ENCODE peak calls at places on chromosomes 5 and 9, in five cellular contexts. W is upper lobe of left lung; P is CD4-positive, alpha-beta memory T cell; J is effector memory CD4-positive, alpha-beta T cell; V is tibial artery. L is an unnamed sample.
A peak's percentile ranks its signal among the peaks of the same experiment; 100 is the strongest.

GRCh38 chr9:78298046-78298511 is 1.2 kb downstream of the PSAT1 start:
- DNase-seq in W (no peak), P (no peak), J (no peak), V (no peak), L (peak; percentile 47)

GRCh38 chr5:42767491-42768105 is 11.0 kb downstream of the CCDC152 start:
- DNase-seq in W (no peak), P (peak; percentile 29), J (no peak), V (no peak), L (no peak)

GRCh38 chr5:92394935-92395334 is 1011.8 kb upstream of the ARRDC3 start:
- DNase-seq in W (no peak), P (no peak), J (no peak), V (no peak), L (no peak)

GRCh38 chr5:54412913-54413312 is 42.6 kb upstream of the HSPB3 start:
- DNase-seq in W (no peak), P (no peak), J (no peak), V (no peak), L (no peak)

GRCh38 chr9:90801507-90802289 is at the start of gene SYK:
- DNase-seq in W (peak; percentile 94), P (no peak), J (no peak), V (peak; percentile 46), L (no peak)

GRCh38 chr5:5315068-5315835 is 107.2 kb upstream of the ICE1 start:
- DNase-seq in W (no peak), P (no peak), J (no peak), V (no peak), L (no peak)

GRCh38 chr5:109865636-109866035 is 175.9 kb downstream of the MAN2A1 start:
- DNase-seq in W (no peak), P (no peak), J (no peak), V (no peak), L (no peak)

GRCh38 chr9:18935521-18935920 is 97.5 kb downstream of the SAXO1 start:
- DNase-seq in W (no peak), P (no peak), J (no peak), V (no peak), L (no peak)

GRCh38 chr9:97703437-97704326 is 6.5 kb upstream of the XPA start:
- DNase-seq in W (no peak), P (no peak), J (peak; percentile 12), V (no peak), L (no peak)

GRCh38 chr5:134736173-134736812 is 2.1 kb upstream of the CAMLG start:
- DNase-seq in W (no peak), P (no peak), J (no peak), V (no peak), L (no peak)

GRCh38 chr5:82387819-82388166 is 109.6 kb upstream of the RPS23 start:
- DNase-seq in W (no peak), P (no peak), J (no peak), V (no peak), L (no peak)

GRCh38 chr5:1477341-1477740 is 32.1 kb upstream of the SLC6A3 start:
- DNase-seq in W (no peak), P (no peak), J (no peak), V (peak; percentile 77), L (no peak)

GRCh38 chr5:121668635-121669034 is 183.0 kb upstream of the FTMT start:
- DNase-seq in W (no peak), P (no peak), J (no peak), V (no peak), L (no peak)

GRCh38 chr5:140806834-140807775 is at the start of gene PCDHA4:
- DNase-seq in W (peak; percentile 61), P (no peak), J (no peak), V (no peak), L (peak; percentile 57)

GRCh38 chr5:61277781-61278180 is 54.3 kb upstream of the ZSWIM6 start:
- DNase-seq in W (no peak), P (no peak), J (no peak), V (no peak), L (no peak)

GRCh38 chr5:94228791-94229190 is 389.6 kb downstream of the KIAA0825 start:
- DNase-seq in W (no peak), P (no peak), J (no peak), V (no peak), L (no peak)

GRCh38 chr9:22116751-22117150 is 107.6 kb upstream of the CDKN2B start:
- DNase-seq in W (no peak), P (no peak), J (no peak), V (no peak), L (no peak)

GRCh38 chr5:119996128-119996527 is 366.8 kb downstream of the FAM170A start:
- DNase-seq in W (no peak), P (no peak), J (no peak), V (no peak), L (no peak)

GRCh38 chr9:14029811-14030210 is 284.1 kb downstream of the NFIB start:
- DNase-seq in W (no peak), P (no peak), J (no peak), V (no peak), L (no peak)

GRCh38 chr9:14030350-14030823 is 283.6 kb downstream of the NFIB start:
- DNase-seq in W (no peak), P (no peak), J (no peak), V (no peak), L (no peak)

GRCh38 chr9:14033067-14033466 is 280.9 kb downstream of the NFIB start:
- DNase-seq in W (no peak), P (no peak), J (no peak), V (no peak), L (no peak)

GRCh38 chr9:14031015-14031414 is 282.9 kb downstream of the NFIB start:
- DNase-seq in W (no peak), P (no peak), J (no peak), V (peak; percentile 34), L (no peak)

GRCh38 chr9:14031761-14032279 is 282.1 kb downstream of the NFIB start:
- DNase-seq in W (no peak), P (no peak), J (no peak), V (no peak), L (no peak)
- H3K27ac ChIP-seq in W (no peak overlapping the region), P (no peak overlapping the region), J (no peak overlapping the region), V (peak overlapping the region; percentile 80), L (no peak overlapping the region)

GRCh38 chr5:7317751-7318150 is 78.2 kb upstream of the ADCY2 start:
- DNase-seq in W (no peak), P (no peak), J (no peak), V (no peak), L (no peak)
- H3K4me3 ChIP-seq in W (no peak overlapping the region), P (no peak overlapping the region), J (no peak overlapping the region), V (no peak overlapping the region), L (no peak overlapping the region)

GRCh38 chr9:93187047-93187446 is 3.1 kb downstream of the WNK2 start:
- DNase-seq in W (no peak), P (no peak), J (no peak), V (no peak), L (no peak)
- H3K27me3 ChIP-seq in W (peaks cover 27% of the 10 kb centered on the region), P (peaks cover 13% of the 10 kb centered on the region), J (peaks cover 9% of the 10 kb centered on the region), V (peaks cover 23% of the 10 kb centered on the region), L (no peaks in the 10 kb centered on the region)

GRCh38 chr9:4801156-4801555 is 8.4 kb downstream of the RCL1 start:
- DNase-seq in W (no peak), P (no peak), J (no peak), V (no peak), L (no peak)

GRCh38 chr9:4798281-4798680 is 5.5 kb downstream of the RCL1 start:
- DNase-seq in W (no peak), P (no peak), J (no peak), V (no peak), L (no peak)

GRCh38 chr9:4796530-4796929 is 3.8 kb downstream of the RCL1 start:
- DNase-seq in W (no peak), P (no peak), J (no peak), V (no peak), L (no peak)

GRCh38 chr9:4796988-4797956 is 4.5 kb downstream of the RCL1 start:
- DNase-seq in W (no peak), P (no peak), J (no peak), V (no peak), L (no peak)

DNA sequence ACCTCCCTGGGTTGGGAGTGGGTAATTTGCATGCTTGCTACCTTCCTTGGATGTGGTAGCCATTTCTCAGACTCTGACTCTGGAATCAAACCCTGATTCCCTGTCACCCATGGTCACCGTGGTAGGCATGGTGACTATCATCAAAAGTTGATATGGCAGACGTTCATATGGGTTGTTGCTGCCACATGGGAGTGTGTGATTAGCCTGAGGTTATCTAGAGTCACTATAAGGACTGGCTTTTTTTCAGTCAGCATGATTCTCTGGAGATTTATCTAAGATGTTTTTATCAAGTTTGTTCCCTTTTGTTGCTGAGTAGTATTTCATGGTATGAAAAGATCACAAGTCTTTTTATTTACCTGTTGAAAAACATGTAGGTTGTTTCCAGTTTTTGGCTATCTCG is 7.0 kb downstream of the RCL1 start:
- DNase-seq in W (no peak), P (no peak), J (no peak), V (no peak), L (no peak)
- H3K27ac ChIP-seq in W (no peak overlapping the region), P (no peak overlapping the region), J (no peak overlapping the region), V (peak overlapping the region; percentile 84), L (no peak overlapping the region)

GRCh38 chr5:66346869-66347268 is 202.8 kb downstream of the SREK1 start:
- DNase-seq in W (no peak), P (no peak), J (no peak), V (no peak), L (no peak)

GRCh38 chr5:66356011-66356565 is 212.0 kb downstream of the SREK1 start:
- DNase-seq in W (no peak), P (no peak), J (no peak), V (no peak), L (no peak)

GRCh38 chr5:66354407-66354806 is 210.3 kb downstream of the SREK1 start:
- DNase-seq in W (no peak), P (no peak), J (no peak), V (no peak), L (no peak)

GRCh38 chr5:66348387-66349125 is 204.5 kb downstream of the SREK1 start:
- DNase-seq in W (no peak), P (no peak), J (no peak), V (no peak), L (no peak)

DNA sequence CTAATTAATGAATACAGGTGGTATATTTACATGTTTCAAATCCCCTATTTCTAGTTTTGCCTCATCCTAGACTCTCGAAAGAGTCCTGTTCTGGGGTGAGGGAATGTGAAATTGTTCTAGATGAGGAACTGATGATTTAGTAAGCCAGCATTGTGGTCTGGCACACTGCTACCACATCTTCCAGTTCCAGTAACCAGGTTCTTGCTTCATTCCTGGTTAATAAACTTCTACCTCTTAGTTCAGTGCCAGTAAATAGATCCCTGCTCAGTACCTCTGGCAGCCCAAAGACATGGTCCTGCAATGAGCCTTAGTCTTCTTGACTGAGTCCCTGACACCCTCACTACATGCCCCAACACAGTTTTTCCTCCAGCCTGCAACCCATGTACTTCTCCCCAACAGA is 207.7 kb downstream of the SREK1 start:
- DNase-seq in W (no peak), P (no peak), J (no peak), V (no peak), L (no peak)
- H3K4me3 ChIP-seq in W (no peak overlapping the region), P (no peak overlapping the region), J (no peak overlapping the region), V (no peak overlapping the region), L (no peak overlapping the region)